ENCODE peak calls at places on chromosomes 4 and X, in five cellular contexts. N, K, I, P and Q are unnamed samples.

GRCh38 chr4:165359501-165359900 is 19.3 kb upstream of the CPE start:
- DNase-seq in N (no peak), K (no peak), I (no peak), P (no peak), Q (no peak)

GRCh38 chrX:1244164-1245076 is 24.2 kb upstream of the CSF2RA start:
- DNase-seq in N (no peak), K (peak), I (peak), P (peak), Q (no peak)

GRCh38 chrX:69051901-69052300 is 113.4 kb downstream of the PJA1 start:
- DNase-seq in N (no peak), K (no peak), I (no peak), P (no peak), Q (no peak)

GRCh38 chr4:24477919-24478318 is 106.4 kb downstream of the DHX15 start:
- DNase-seq in N (no peak), K (peak), I (no peak), P (no peak), Q (no peak)

GRCh38 chrX:38896724-38897298 is 95.6 kb downstream of the MID1IP1 start:
- DNase-seq in N (no peak), K (no peak), I (no peak), P (no peak), Q (no peak)

GRCh38 chrX:34521563-34521962 is 135.5 kb downstream of the TMEM47 start:
- DNase-seq in N (no peak), K (no peak), I (no peak), P (no peak), Q (no peak)

GRCh38 chr4:14607001-14607400 is 395.3 kb upstream of the CPEB2 start:
- DNase-seq in N (no peak), K (no peak), I (no peak), P (no peak), Q (no peak)

GRCh38 chrX:17374619-17375360 is at the start of gene NHS:
- DNase-seq in N (peak), K (peak), I (peak), P (no peak), Q (no peak)

GRCh38 chrX:37454537-37455285 is 105.5 kb downstream of the PRRG1 start:
- DNase-seq in N (no peak), K (no peak), I (no peak), P (no peak), Q (no peak)

GRCh38 chr4:98574816-98575215 is 83.6 kb downstream of the TSPAN5 start:
- DNase-seq in N (no peak), K (peak), I (no peak), P (no peak), Q (no peak)

GRCh38 chr4:101793397-101793796 is 2.9 kb downstream of the BANK1 start:
- DNase-seq in N (no peak), K (no peak), I (no peak), P (no peak), Q (no peak)

GRCh38 chr4:140049924-140050681 is 103.9 kb downstream of the MAML3 start:
- DNase-seq in N (no peak), K (no peak), I (peak), P (no peak), Q (no peak)

GRCh38 chr4:140047781-140048180 is 106.2 kb downstream of the MAML3 start:
- DNase-seq in N (no peak), K (no peak), I (no peak), P (no peak), Q (no peak)

GRCh38 chr4:140048419-140049022 is 105.5 kb downstream of the MAML3 start:
- DNase-seq in N (no peak), K (no peak), I (no peak), P (no peak), Q (no peak)

GRCh38 chr4:140047017-140047640 is 106.9 kb downstream of the MAML3 start:
- DNase-seq in N (no peak), K (no peak), I (no peak), P (no peak), Q (no peak)

GRCh38 chr4:140049024-140049923 is 104.7 kb downstream of the MAML3 start:
- DNase-seq in N (no peak), K (peak), I (peak), P (peak), Q (no peak)
- TF ChIP-seq CTCF in N (no peak), K (no peak), I (no peak), P (no peak), Q (no peak)

DNA sequence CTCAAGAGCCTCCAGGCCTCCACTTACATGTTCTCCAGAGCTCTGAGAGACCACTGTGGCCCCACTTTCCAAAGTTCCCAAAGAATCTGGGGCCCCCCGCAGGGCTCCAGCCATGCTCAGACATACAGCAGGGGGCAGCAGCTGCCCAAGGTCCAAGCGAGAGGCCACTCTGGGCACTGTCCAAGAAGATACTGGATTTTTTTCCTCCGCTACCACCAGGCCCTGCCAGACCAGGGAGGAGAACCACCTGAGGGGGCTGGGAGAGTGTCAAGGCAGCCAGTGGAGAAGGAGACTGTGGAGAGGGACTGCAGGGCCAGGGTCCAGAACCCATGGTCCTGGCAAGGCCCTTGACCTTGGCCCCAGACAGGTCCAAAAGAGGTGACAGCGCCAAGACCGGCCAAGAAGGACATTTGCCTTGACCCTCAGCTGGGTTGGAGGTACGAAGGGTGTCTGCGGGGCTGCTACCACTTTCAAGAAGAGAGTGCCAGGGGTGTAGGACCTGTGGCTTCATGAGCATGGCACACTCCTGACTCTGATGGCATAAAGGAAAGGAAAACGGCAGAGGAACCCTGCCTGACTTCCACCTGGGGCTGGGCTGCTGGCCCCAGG is 5.3 kb downstream of the EMD start:
- DNase-seq in N (no peak), K (peak), I (no peak), P (no peak), Q (no peak)
- TF ChIP-seq CTCF in N (peak), K (no peak), I (no peak), P (no peak), Q (no peak)

GRCh38 chr4:1049591-1049905 is 38.1 kb downstream of the FGFRL1 start:
- DNase-seq in N (no peak), K (peak), I (no peak), P (no peak), Q (no peak)

GRCh38 chr4:1050486-1051213 is 39.2 kb downstream of the FGFRL1 start:
- DNase-seq in N (no peak), K (peak), I (peak), P (no peak), Q (no peak)

GRCh38 chr4:1048781-1049590 is 37.6 kb downstream of the FGFRL1 start:
- DNase-seq in N (no peak), K (peak), I (no peak), P (no peak), Q (no peak)

GRCh38 chr4:1047106-1047975 is 35.9 kb downstream of the FGFRL1 start:
- DNase-seq in N (no peak), K (peak), I (no peak), P (no peak), Q (no peak)

DNA sequence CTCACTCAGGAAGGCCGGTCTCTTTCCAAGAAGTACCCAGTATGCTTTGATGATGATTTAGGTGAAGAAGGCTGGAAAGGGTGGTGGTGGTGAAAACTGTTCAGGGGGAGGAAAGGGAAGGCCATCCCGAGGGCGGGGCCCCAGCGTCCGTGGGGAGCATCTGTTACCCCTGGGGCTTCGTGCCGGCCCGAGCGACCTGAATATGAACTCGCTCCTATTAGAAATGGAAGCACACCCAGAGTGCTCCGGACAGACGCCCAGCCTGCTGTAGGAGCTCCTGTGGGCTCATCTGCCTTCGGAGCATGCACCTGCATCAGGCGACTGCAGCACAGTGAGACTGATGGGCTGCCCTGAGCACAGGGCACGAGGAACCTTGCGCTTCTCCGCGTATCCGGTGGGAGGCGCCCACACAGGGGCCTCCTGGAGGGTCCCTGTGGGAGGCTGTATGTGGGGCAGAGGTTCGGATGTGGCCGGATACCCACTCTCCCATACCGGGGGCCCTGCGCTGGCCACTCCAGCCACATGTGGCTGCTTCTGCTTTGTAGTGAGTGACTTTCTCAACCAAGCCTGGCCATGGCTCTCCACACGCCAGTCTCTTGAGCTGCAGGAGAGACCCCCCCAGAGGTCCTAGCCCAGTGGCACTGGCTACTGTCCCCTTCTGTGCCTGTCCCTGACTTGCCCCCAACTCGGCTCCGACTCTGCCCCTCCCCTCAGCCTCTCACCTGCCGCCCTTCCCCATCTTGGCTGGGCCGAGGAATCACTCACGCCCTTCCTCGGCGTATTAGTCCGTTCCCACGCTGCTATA is 36.8 kb downstream of the FGFRL1 start:
- DNase-seq in N (no peak), K (no peak), I (no peak), P (no peak), Q (no peak)
- TF ChIP-seq CTCF in N (no peak), K (no peak), I (no peak), P (no peak), Q (no peak)

GRCh38 chrX:47958943-47959342 is 44.8 kb downstream of the ZNF182 start:
- DNase-seq in N (no peak), K (peak), I (no peak), P (peak), Q (no peak)
- TF ChIP-seq CTCF in N (peak), K (no peak), I (no peak), P (peak), Q (no peak)

GRCh38 chr4:164012396-164013027 is 518.0 kb downstream of the TMA16 start:
- DNase-seq in N (no peak), K (no peak), I (peak), P (peak), Q (no peak)
- TF ChIP-seq CTCF in N (no peak), K (no peak), I (peak), P (peak), Q (no peak)

GRCh38 chr4:184889683-184890082 is 63.9 kb upstream of the ACSL1 start:
- DNase-seq in N (no peak), K (no peak), I (no peak), P (no peak), Q (no peak)
- TF ChIP-seq CTCF in N (no peak), K (no peak), I (no peak), P (no peak), Q (no peak)